ENCODE peak calls at places on chromosomes 4 and X, in eight cellular contexts. T is cardiac muscle cell; Z is activated naive CD4-positive, alpha-beta T cell; W is tibial nerve; I is dorsolateral prefrontal cortex; Y is hippocampal formation; O is AG20443; V is adrenal gland. R is an unnamed sample.

GRCh38 chr4:46219872-46220271 is 96.0 kb upstream of the GABRG1 start:
- DNase-seq in T (no peak), Z (no peak), W (no peak), I (no peak), Y (no peak), O (no peak), V (no peak), R (no peak)

GRCh38 chrX:29229802-29230201 is 642.6 kb downstream of the IL1RAPL1 start:
- DNase-seq in T (no peak), Z (no peak), W (no peak), I (no peak), Y (no peak), O (no peak), V (no peak), R (no peak)

GRCh38 chr4:1226598-1226997 is 22.3 kb downstream of the CTBP1 start:
- DNase-seq in T (no peak), Z (no peak), W (no peak), I (no peak), Y (no peak), O (no peak), V (no peak), R (no peak)

GRCh38 chrX:17967888-17968287 is 106.8 kb upstream of the RAI2 start:
- DNase-seq in T (no peak), Z (no peak), W (no peak), I (no peak), Y (no peak), O (no peak), V (no peak), R (no peak)

GRCh38 chrX:47501226-47502071 is 18.4 kb upstream of the ZNF41 start:
- DNase-seq in T (peak; percentile 50), Z (no peak), W (no peak), I (no peak), Y (no peak), O (peak; percentile 36), V (no peak), R (no peak)

GRCh38 chrX:139844163-139844562 is 88.7 kb downstream of the ATP11C start:
- DNase-seq in T (no peak), Z (no peak), W (no peak), I (no peak), Y (no peak), O (no peak), V (no peak), R (no peak)

GRCh38 chrX:112341598-112341997 is 259.0 kb upstream of the TRPC5 start:
- DNase-seq in T (no peak), Z (no peak), W (no peak), I (no peak), Y (no peak), O (peak; percentile 10), V (no peak), R (no peak)

GRCh38 chrX:7798327-7798726 is 44.6 kb upstream of the VCX start:
- DNase-seq in T (no peak), Z (no peak), W (no peak), I (no peak), Y (no peak), O (no peak), V (no peak), R (no peak)

GRCh38 chrX:152600853-152601635 is 36.7 kb upstream of the GABRQ start:
- DNase-seq in T (no peak), Z (no peak), W (no peak), I (peak; percentile 23), Y (peak; percentile 11), O (no peak), V (no peak), R (no peak)

GRCh38 chr4:147749811-147750321 is 18.0 kb downstream of the ARHGAP10 start:
- DNase-seq in T (no peak), Z (no peak), W (no peak), I (no peak), Y (no peak), O (no peak), V (no peak), R (no peak)

GRCh38 chr4:145566767-145567166 is 52.4 kb upstream of the MMAA start:
- DNase-seq in T (no peak), Z (no peak), W (no peak), I (no peak), Y (no peak), O (no peak), V (no peak), R (no peak)

GRCh38 chr4:8118531-8118930 is 40.1 kb downstream of the ABLIM2 start:
- DNase-seq in T (no peak), Z (no peak), W (no peak), I (no peak), Y (no peak), O (no peak), V (no peak), R (no peak)

GRCh38 chr4:183968502-183968901 is 63.4 kb downstream of the STOX2 start:
- DNase-seq in T (no peak), Z (no peak), W (no peak), I (no peak), Y (no peak), O (no peak), V (no peak), R (no peak)

GRCh38 chrX:40521868-40522450 is 58.8 kb upstream of the ATP6AP2 start:
- DNase-seq in T (no peak), Z (no peak), W (no peak), I (no peak), Y (no peak), O (no peak), V (peak; percentile 41), R (no peak)

GRCh38 chr4:635851-636627 is 10.7 kb downstream of the PDE6B start:
- DNase-seq in T (no peak), Z (no peak), W (no peak), I (no peak), Y (no peak), O (no peak), V (no peak), R (no peak)

GRCh38 chr4:77073106-77073858 is 2.5 kb downstream of the CCNI start:
- DNase-seq in T (peak; percentile 59), Z (no peak), W (no peak), I (no peak), Y (peak; percentile 73), O (peak; percentile 14), V (no peak), R (no peak)

GRCh38 chr4:112550728-112551127 is 34.7 kb upstream of the NEUROG2 start:
- DNase-seq in T (peak; percentile 30), Z (no peak), W (no peak), I (no peak), Y (no peak), O (peak; percentile 14), V (no peak), R (no peak)

GRCh38 chr4:34181311-34181808 is 2063.0 kb downstream of the ARAP2 start:
- DNase-seq in T (peak; percentile 92), Z (no peak), W (no peak), I (no peak), Y (no peak), O (peak; percentile 18), V (no peak), R (no peak)